ENCODE peak calls at places on chromosomes 13 and 19, in eight cellular contexts. One of them, this sample, is unnamed.

GRCh38 chr19:53960187-53960586 is 2.5 kb upstream of the CACNG8 start:
- DNase-seq in ascending aorta: no peak
- DNase-seq in left ventricle myocardium inferior: no peak
- DNase-seq in trophoblast cell: no peak
- DNase-seq in prostate gland: no peak
- DNase-seq in right lobe of liver: no peak
- DNase-seq in effector memory CD4-positive, alpha-beta T cell: no peak
- DNase-seq in CD4-positive, alpha-beta T cell: no peak
- DNase-seq in this sample: no peak

GRCh38 chr13:34886476-34886875 is 55.6 kb upstream of the NBEA start:
- DNase-seq in prostate gland: no peak
- DNase-seq in effector memory CD4-positive, alpha-beta T cell: no peak
- DNase-seq in left ventricle myocardium inferior: no peak
- DNase-seq in trophoblast cell: no peak
- DNase-seq in CD4-positive, alpha-beta T cell: no peak
- DNase-seq in ascending aorta: no peak
- DNase-seq in right lobe of liver: no peak
- DNase-seq in this sample: no peak

GRCh38 chr19:6066661-6067646 is 43.3 kb downstream of the RFX2 start:
- DNase-seq in CD4-positive, alpha-beta T cell: no peak
- DNase-seq in prostate gland: peak; percentile 88
- DNase-seq in ascending aorta: peak; percentile 71
- DNase-seq in trophoblast cell: peak; percentile 91
- DNase-seq in left ventricle myocardium inferior: peak; percentile 93
- DNase-seq in right lobe of liver: peak; percentile 93
- DNase-seq in effector memory CD4-positive, alpha-beta T cell: peak; percentile 36
- DNase-seq in this sample: peak; percentile 50

GRCh38 chr13:99433543-99434075 is 67.7 kb upstream of the TM9SF2 start:
- DNase-seq in right lobe of liver: no peak
- DNase-seq in prostate gland: no peak
- DNase-seq in effector memory CD4-positive, alpha-beta T cell: no peak
- DNase-seq in ascending aorta: no peak
- DNase-seq in left ventricle myocardium inferior: no peak
- DNase-seq in CD4-positive, alpha-beta T cell: no peak
- DNase-seq in trophoblast cell: no peak
- DNase-seq in this sample: no peak

GRCh38 chr13:78604782-78605611 is 1.6 kb upstream of the POU4F1 start:
- DNase-seq in left ventricle myocardium inferior: no peak
- DNase-seq in prostate gland: no peak
- DNase-seq in right lobe of liver: no peak
- DNase-seq in CD4-positive, alpha-beta T cell: no peak
- DNase-seq in effector memory CD4-positive, alpha-beta T cell: no peak
- DNase-seq in trophoblast cell: no peak
- DNase-seq in ascending aorta: no peak
- DNase-seq in this sample: peak; percentile 39

GRCh38 chr13:70034280-70034679 is 73.3 kb upstream of the ATXN8OS start:
- DNase-seq in prostate gland: no peak
- DNase-seq in trophoblast cell: peak; percentile 2
- DNase-seq in left ventricle myocardium inferior: no peak
- DNase-seq in ascending aorta: no peak
- DNase-seq in CD4-positive, alpha-beta T cell: no peak
- DNase-seq in effector memory CD4-positive, alpha-beta T cell: no peak
- DNase-seq in right lobe of liver: no peak
- DNase-seq in this sample: no peak

GRCh38 chr19:29618434-29618833 is 12.4 kb downstream of the POP4 start:
- DNase-seq in right lobe of liver: no peak
- DNase-seq in CD4-positive, alpha-beta T cell: no peak
- DNase-seq in prostate gland: no peak
- DNase-seq in ascending aorta: no peak
- DNase-seq in left ventricle myocardium inferior: no peak
- DNase-seq in effector memory CD4-positive, alpha-beta T cell: no peak
- DNase-seq in trophoblast cell: no peak
- DNase-seq in this sample: no peak

GRCh38 chr13:64529874-64530485 is 2700.2 kb downstream of the PCDH9 start:
- DNase-seq in ascending aorta: no peak
- DNase-seq in effector memory CD4-positive, alpha-beta T cell: no peak
- DNase-seq in CD4-positive, alpha-beta T cell: no peak
- DNase-seq in trophoblast cell: no peak
- DNase-seq in left ventricle myocardium inferior: no peak
- DNase-seq in prostate gland: no peak
- DNase-seq in right lobe of liver: no peak
- DNase-seq in this sample: peak; percentile 13

GRCh38 chr19:45767881-45768643 is 990 bp downstream of the SIX5 start:
- DNase-seq in ascending aorta: no peak
- DNase-seq in left ventricle myocardium inferior: peak; percentile 76
- DNase-seq in prostate gland: peak; percentile 73
- DNase-seq in trophoblast cell: peak; percentile 60
- DNase-seq in right lobe of liver: peak; percentile 78
- DNase-seq in CD4-positive, alpha-beta T cell: no peak
- DNase-seq in effector memory CD4-positive, alpha-beta T cell: no peak
- DNase-seq in this sample: peak; percentile 64

GRCh38 chr13:98873377-98874028 is 104.4 kb downstream of the DOCK9 start:
- DNase-seq in effector memory CD4-positive, alpha-beta T cell: no peak
- DNase-seq in ascending aorta: no peak
- DNase-seq in CD4-positive, alpha-beta T cell: no peak
- DNase-seq in trophoblast cell: no peak
- DNase-seq in prostate gland: no peak
- DNase-seq in left ventricle myocardium inferior: no peak
- DNase-seq in right lobe of liver: no peak
- DNase-seq in this sample: no peak

GRCh38 chr13:20348645-20349408 is 116.7 kb upstream of the GJB6 start:
- DNase-seq in left ventricle myocardium inferior: no peak
- DNase-seq in CD4-positive, alpha-beta T cell: no peak
- DNase-seq in trophoblast cell: no peak
- DNase-seq in right lobe of liver: no peak
- DNase-seq in ascending aorta: no peak
- DNase-seq in effector memory CD4-positive, alpha-beta T cell: no peak
- DNase-seq in prostate gland: no peak
- DNase-seq in this sample: no peak

GRCh38 chr13:31209172-31209818 is 9.5 kb downstream of the B3GLCT start:
- DNase-seq in ascending aorta: no peak
- DNase-seq in effector memory CD4-positive, alpha-beta T cell: peak; percentile 6
- DNase-seq in right lobe of liver: no peak
- DNase-seq in prostate gland: peak; percentile 24
- DNase-seq in trophoblast cell: no peak
- DNase-seq in left ventricle myocardium inferior: peak; percentile 69
- DNase-seq in CD4-positive, alpha-beta T cell: no peak
- DNase-seq in this sample: peak; percentile 98

GRCh38 chr19:46471116-46471733 is at the start of gene PNMA8A:
- DNase-seq in left ventricle myocardium inferior: peak; percentile 74
- DNase-seq in ascending aorta: peak; percentile 55
- DNase-seq in right lobe of liver: peak; percentile 47
- DNase-seq in CD4-positive, alpha-beta T cell: no peak
- DNase-seq in trophoblast cell: peak; percentile 38
- DNase-seq in prostate gland: no peak
- DNase-seq in effector memory CD4-positive, alpha-beta T cell: no peak
- DNase-seq in this sample: peak; percentile 84

GRCh38 chr19:571127-571974 is 1.0 kb upstream of the BSG start:
- DNase-seq in ascending aorta: no peak
- DNase-seq in right lobe of liver: peak; percentile 45
- DNase-seq in trophoblast cell: peak; percentile 87
- DNase-seq in left ventricle myocardium inferior: no peak
- DNase-seq in prostate gland: peak; percentile 45
- DNase-seq in CD4-positive, alpha-beta T cell: peak; percentile 46
- DNase-seq in effector memory CD4-positive, alpha-beta T cell: no peak
- DNase-seq in this sample: no peak

GRCh38 chr19:8208119-8208709 is 956 bp upstream of the CERS4 start:
- DNase-seq in left ventricle myocardium inferior: peak; percentile 24
- DNase-seq in right lobe of liver: peak; percentile 29
- DNase-seq in prostate gland: peak; percentile 70
- DNase-seq in effector memory CD4-positive, alpha-beta T cell: no peak
- DNase-seq in trophoblast cell: no peak
- DNase-seq in ascending aorta: no peak
- DNase-seq in CD4-positive, alpha-beta T cell: no peak
- DNase-seq in this sample: peak; percentile 18

GRCh38 chr13:19596960-19597361 is 35.6 kb upstream of the TPTE2 start:
- DNase-seq in ascending aorta: no peak
- DNase-seq in right lobe of liver: peak; percentile 25
- DNase-seq in prostate gland: no peak
- DNase-seq in CD4-positive, alpha-beta T cell: no peak
- DNase-seq in effector memory CD4-positive, alpha-beta T cell: no peak
- DNase-seq in trophoblast cell: no peak
- DNase-seq in left ventricle myocardium inferior: no peak
- DNase-seq in this sample: no peak

GRCh38 chr19:13597625-13598024 is 91.3 kb upstream of the CACNA1A start:
- DNase-seq in CD4-positive, alpha-beta T cell: peak; percentile 30
- DNase-seq in left ventricle myocardium inferior: no peak
- DNase-seq in right lobe of liver: peak; percentile 27
- DNase-seq in prostate gland: peak; percentile 23
- DNase-seq in ascending aorta: no peak
- DNase-seq in effector memory CD4-positive, alpha-beta T cell: no peak
- DNase-seq in trophoblast cell: peak; percentile 55
- DNase-seq in this sample: peak; percentile 87

GRCh38 chr19:38729653-38730469 is 14.4 kb downstream of the CAPN12 start:
- DNase-seq in ascending aorta: no peak
- DNase-seq in effector memory CD4-positive, alpha-beta T cell: peak; percentile 52
- DNase-seq in prostate gland: peak; percentile 56
- DNase-seq in CD4-positive, alpha-beta T cell: peak; percentile 72
- DNase-seq in trophoblast cell: peak; percentile 55
- DNase-seq in right lobe of liver: peak; percentile 74
- DNase-seq in left ventricle myocardium inferior: peak; percentile 72
- DNase-seq in this sample: peak; percentile 87
- H3K27ac ChIP-seq in ascending aorta: no peak overlapping the region
- H3K27ac ChIP-seq in effector memory CD4-positive, alpha-beta T cell: no peak overlapping the region
- H3K27ac ChIP-seq in prostate gland: no peak overlapping the region
- H3K27ac ChIP-seq in CD4-positive, alpha-beta T cell: no peak overlapping the region
- H3K27ac ChIP-seq in trophoblast cell: no peak overlapping the region
- H3K27ac ChIP-seq in right lobe of liver: no peak overlapping the region
- H3K27ac ChIP-seq in left ventricle myocardium inferior: peak overlapping the region; percentile 91
- H3K27ac ChIP-seq in this sample: no peak overlapping the region

DNA sequence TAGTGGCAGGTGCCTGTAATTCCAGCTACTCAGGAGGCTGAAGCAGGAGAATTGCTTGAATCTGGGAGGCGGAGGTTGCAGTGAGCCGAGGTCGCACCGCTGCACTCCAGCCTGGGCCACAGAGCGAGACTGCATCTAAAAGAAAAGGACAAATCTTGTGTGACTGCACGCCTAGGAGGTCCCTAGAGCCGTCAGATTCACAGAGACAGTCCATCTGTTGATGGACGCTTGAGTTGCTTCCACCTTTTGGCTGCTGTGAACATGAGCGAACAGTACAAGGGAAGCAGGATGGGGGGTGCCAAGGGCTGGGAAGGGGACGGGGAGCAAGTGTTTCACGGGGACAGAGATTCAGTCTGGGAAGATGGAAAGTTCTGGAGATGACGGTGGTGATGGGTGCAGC is 78.8 kb downstream of the GNG7 start:
- DNase-seq in effector memory CD4-positive, alpha-beta T cell: no peak
- DNase-seq in left ventricle myocardium inferior: no peak
- DNase-seq in trophoblast cell: no peak
- DNase-seq in CD4-positive, alpha-beta T cell: no peak
- DNase-seq in right lobe of liver: no peak
- DNase-seq in ascending aorta: no peak
- DNase-seq in prostate gland: no peak
- DNase-seq in this sample: no peak
- H3K27ac ChIP-seq in effector memory CD4-positive, alpha-beta T cell: no peak overlapping the region
- H3K27ac ChIP-seq in left ventricle myocardium inferior: peak overlapping the region; percentile 85
- H3K27ac ChIP-seq in trophoblast cell: no peak overlapping the region
- H3K27ac ChIP-seq in CD4-positive, alpha-beta T cell: no peak overlapping the region
- H3K27ac ChIP-seq in right lobe of liver: no peak overlapping the region
- H3K27ac ChIP-seq in ascending aorta: no peak overlapping the region
- H3K27ac ChIP-seq in prostate gland: no peak overlapping the region
- H3K27ac ChIP-seq in this sample: no peak overlapping the region

GRCh38 chr19:10898633-10899032 is 27.3 kb downstream of the CARM1 start:
- DNase-seq in prostate gland: no peak
- DNase-seq in ascending aorta: no peak
- DNase-seq in trophoblast cell: no peak
- DNase-seq in left ventricle myocardium inferior: no peak
- DNase-seq in effector memory CD4-positive, alpha-beta T cell: no peak
- DNase-seq in right lobe of liver: no peak
- DNase-seq in CD4-positive, alpha-beta T cell: no peak
- DNase-seq in this sample: no peak
- H3K27ac ChIP-seq in prostate gland: peak overlapping the region; percentile 72
- H3K27ac ChIP-seq in ascending aorta: no peak overlapping the region
- H3K27ac ChIP-seq in trophoblast cell: no peak overlapping the region
- H3K27ac ChIP-seq in left ventricle myocardium inferior: peak overlapping the region; percentile 66
- H3K27ac ChIP-seq in effector memory CD4-positive, alpha-beta T cell: no peak overlapping the region
- H3K27ac ChIP-seq in right lobe of liver: no peak overlapping the region
- H3K27ac ChIP-seq in CD4-positive, alpha-beta T cell: no peak overlapping the region
- H3K27ac ChIP-seq in this sample: no peak overlapping the region

DNA sequence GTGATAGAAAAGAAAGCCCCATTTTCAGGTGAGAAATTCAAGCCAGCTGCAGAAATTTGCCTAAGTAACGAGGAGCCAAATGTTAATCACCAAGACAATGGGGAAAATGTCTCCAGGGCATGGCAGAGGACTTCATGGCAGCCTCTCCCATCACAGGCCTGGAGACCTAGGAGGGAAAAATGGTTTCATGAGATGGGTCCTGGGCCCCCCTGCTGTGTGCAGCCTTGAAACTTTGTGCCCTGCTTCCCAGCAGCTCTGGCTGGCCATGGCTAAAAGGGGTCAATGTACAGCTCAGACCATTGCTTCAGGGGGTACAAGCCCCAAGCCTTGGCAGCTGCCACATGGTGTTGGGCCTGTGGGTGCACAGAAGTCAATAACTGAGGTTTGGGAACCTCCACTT is 9.9 kb downstream of the N4BP2L1 start:
- DNase-seq in effector memory CD4-positive, alpha-beta T cell: no peak
- DNase-seq in ascending aorta: no peak
- DNase-seq in CD4-positive, alpha-beta T cell: no peak
- DNase-seq in prostate gland: no peak
- DNase-seq in right lobe of liver: no peak
- DNase-seq in trophoblast cell: no peak
- DNase-seq in left ventricle myocardium inferior: no peak
- DNase-seq in this sample: no peak
- H3K27ac ChIP-seq in effector memory CD4-positive, alpha-beta T cell: no peak overlapping the region
- H3K27ac ChIP-seq in ascending aorta: no peak overlapping the region
- H3K27ac ChIP-seq in CD4-positive, alpha-beta T cell: no peak overlapping the region
- H3K27ac ChIP-seq in prostate gland: no peak overlapping the region
- H3K27ac ChIP-seq in right lobe of liver: peak overlapping the region; percentile 23
- H3K27ac ChIP-seq in trophoblast cell: no peak overlapping the region
- H3K27ac ChIP-seq in left ventricle myocardium inferior: no peak overlapping the region
- H3K27ac ChIP-seq in this sample: no peak overlapping the region

DNA sequence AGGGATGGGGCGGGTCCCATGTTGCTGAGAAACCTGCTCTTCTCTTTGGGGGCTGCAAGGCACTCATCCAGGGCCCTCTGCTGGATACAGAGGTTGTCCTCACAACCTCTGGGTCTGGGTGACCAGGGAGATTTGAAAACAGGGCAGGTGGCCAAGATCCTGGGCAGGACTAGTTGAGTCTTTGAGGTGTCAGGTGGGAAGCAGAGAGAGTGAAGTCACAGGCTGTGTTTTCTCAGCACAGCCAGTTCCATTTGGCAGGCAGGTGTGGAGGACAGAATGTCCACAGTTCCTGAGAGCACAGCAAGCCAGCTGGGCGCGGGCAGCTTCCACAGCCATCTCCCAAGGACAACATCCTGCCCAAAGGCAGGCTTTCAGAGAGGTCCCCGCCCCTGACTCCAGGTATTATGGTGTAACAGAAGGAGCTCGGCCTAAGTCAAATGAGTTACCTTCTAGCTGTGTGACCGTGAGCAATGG is 118.8 kb downstream of the NUFIP1 start:
- DNase-seq in left ventricle myocardium inferior: peak; percentile 75
- DNase-seq in ascending aorta: peak; percentile 25
- DNase-seq in prostate gland: peak; percentile 96
- DNase-seq in trophoblast cell: no peak
- DNase-seq in effector memory CD4-positive, alpha-beta T cell: no peak
- DNase-seq in CD4-positive, alpha-beta T cell: no peak
- DNase-seq in right lobe of liver: no peak
- DNase-seq in this sample: no peak
- H3K27ac ChIP-seq in left ventricle myocardium inferior: peak overlapping the region; percentile 75
- H3K27ac ChIP-seq in ascending aorta: no peak overlapping the region
- H3K27ac ChIP-seq in prostate gland: peak overlapping the region; percentile 83
- H3K27ac ChIP-seq in trophoblast cell: no peak overlapping the region
- H3K27ac ChIP-seq in effector memory CD4-positive, alpha-beta T cell: no peak overlapping the region
- H3K27ac ChIP-seq in CD4-positive, alpha-beta T cell: no peak overlapping the region
- H3K27ac ChIP-seq in right lobe of liver: no peak overlapping the region
- H3K27ac ChIP-seq in this sample: no peak overlapping the region